ENCODE peak calls at places on chromosomes 11 and 22, in five cellular contexts. One of them, this sample, is unnamed.

GRCh38 chr11:76671626-76672309 is 1.2 kb upstream of the LRRC32 start:
- DNase-seq in CD8-positive, alpha-beta T cell: no peak
- DNase-seq in HCT116: no peak
- DNase-seq in Caco-2: no peak
- DNase-seq in breast epithelium: no peak
- DNase-seq in this sample: no peak

GRCh38 chr22:35868938-35869337 is 151.3 kb downstream of the APOL5 start:
- DNase-seq in HCT116: no peak
- DNase-seq in Caco-2: no peak
- DNase-seq in breast epithelium: no peak
- DNase-seq in CD8-positive, alpha-beta T cell: no peak
- DNase-seq in this sample: no peak

GRCh38 chr11:69918938-69919650 is 99.9 kb upstream of the FGF3 start:
- DNase-seq in Caco-2: peak; percentile 86
- DNase-seq in CD8-positive, alpha-beta T cell: peak; percentile 72
- DNase-seq in HCT116: peak; percentile 43
- DNase-seq in breast epithelium: peak; percentile 78
- DNase-seq in this sample: peak; percentile 69

GRCh38 chr22:44109417-44109816 is 71.3 kb upstream of the PARVG start:
- DNase-seq in CD8-positive, alpha-beta T cell: no peak
- DNase-seq in HCT116: no peak
- DNase-seq in breast epithelium: no peak
- DNase-seq in Caco-2: no peak
- DNase-seq in this sample: no peak

GRCh38 chr11:57515332-57516060 is at the start of gene SLC43A1:
- DNase-seq in Caco-2: peak; percentile 66
- DNase-seq in breast epithelium: no peak
- DNase-seq in HCT116: no peak
- DNase-seq in CD8-positive, alpha-beta T cell: peak; percentile 13
- DNase-seq in this sample: peak; percentile 69

GRCh38 chr11:19193916-19194315 is 7.9 kb downstream of the CSRP3 start:
- DNase-seq in breast epithelium: no peak
- DNase-seq in HCT116: no peak
- DNase-seq in Caco-2: no peak
- DNase-seq in CD8-positive, alpha-beta T cell: no peak
- DNase-seq in this sample: no peak

GRCh38 chr11:45278721-45279120 is 7.4 kb downstream of the SYT13 start:
- DNase-seq in Caco-2: no peak
- DNase-seq in HCT116: no peak
- DNase-seq in breast epithelium: no peak
- DNase-seq in CD8-positive, alpha-beta T cell: no peak
- DNase-seq in this sample: no peak

GRCh38 chr22:49760280-49760629 is 67.4 kb downstream of the BRD1 start:
- DNase-seq in breast epithelium: no peak
- DNase-seq in CD8-positive, alpha-beta T cell: no peak
- DNase-seq in HCT116: no peak
- DNase-seq in Caco-2: no peak
- DNase-seq in this sample: no peak

GRCh38 chr11:76640540-76640939 is 30.0 kb downstream of the LRRC32 start:
- DNase-seq in HCT116: no peak
- DNase-seq in CD8-positive, alpha-beta T cell: no peak
- DNase-seq in breast epithelium: no peak
- DNase-seq in Caco-2: no peak
- DNase-seq in this sample: no peak

GRCh38 chr22:45006873-45007246 is 2.9 kb downstream of the PHF21B start:
- DNase-seq in Caco-2: no peak
- DNase-seq in HCT116: no peak
- DNase-seq in CD8-positive, alpha-beta T cell: no peak
- DNase-seq in breast epithelium: peak; percentile 33
- DNase-seq in this sample: peak; percentile 75

GRCh38 chr11:72668645-72669347 is 5.4 kb downstream of the PDE2A start:
- DNase-seq in Caco-2: no peak
- DNase-seq in CD8-positive, alpha-beta T cell: no peak
- DNase-seq in breast epithelium: no peak
- DNase-seq in HCT116: no peak
- DNase-seq in this sample: no peak

GRCh38 chr11:18731949-18732821 is 6.2 kb upstream of the IGSF22 start:
- DNase-seq in Caco-2: peak; percentile 60
- DNase-seq in CD8-positive, alpha-beta T cell: peak; percentile 76
- DNase-seq in HCT116: peak; percentile 19
- DNase-seq in breast epithelium: peak; percentile 34
- DNase-seq in this sample: peak; percentile 64

DNA sequence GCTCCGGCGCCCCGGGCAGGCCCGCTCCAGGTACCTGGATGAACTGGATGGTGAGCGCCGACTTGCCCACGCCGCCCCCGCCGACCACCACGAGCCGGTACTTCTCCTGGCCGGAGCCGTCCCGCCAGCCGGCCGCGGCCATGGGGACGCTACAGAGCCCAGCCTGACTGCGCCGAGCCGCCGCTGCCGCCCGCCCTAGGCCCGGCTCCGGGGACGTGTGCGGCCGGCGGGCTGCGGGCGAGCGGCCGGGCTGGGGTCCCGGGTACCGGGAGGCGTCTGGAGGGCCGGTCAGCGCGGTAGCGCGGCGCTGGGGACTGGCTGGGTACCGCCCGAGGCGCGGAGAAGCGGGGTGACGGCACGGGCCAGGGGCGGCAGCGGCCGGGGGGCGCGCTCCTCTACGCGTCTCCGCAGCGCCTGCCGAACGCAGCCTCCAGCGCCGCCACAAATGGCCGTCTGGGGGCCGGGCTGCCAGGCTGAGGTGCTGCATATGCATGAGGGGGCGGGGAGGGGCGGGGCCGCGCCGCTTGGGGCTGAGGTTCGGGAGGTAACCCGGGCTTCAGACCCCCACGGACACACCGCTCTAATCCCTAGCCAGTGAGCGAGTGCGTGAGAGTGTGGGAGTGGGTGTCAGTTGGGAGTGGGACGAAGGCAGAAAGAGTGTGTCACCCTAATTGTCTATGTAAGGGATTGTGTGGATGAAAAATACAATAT is at the start of gene RRAS2:
- DNase-seq in breast epithelium: peak; percentile 56
- DNase-seq in Caco-2: peak; percentile 84
- DNase-seq in HCT116: peak; percentile 33
- DNase-seq in CD8-positive, alpha-beta T cell: peak; percentile 80
- DNase-seq in this sample: peak; percentile 80
- TF ChIP-seq CTCF in breast epithelium: no peak
- TF ChIP-seq CTCF in Caco-2: no peak
- TF ChIP-seq CTCF in HCT116: no peak
- TF ChIP-seq CTCF in CD8-positive, alpha-beta T cell: no peak
- TF ChIP-seq CTCF in this sample: no peak

DNA sequence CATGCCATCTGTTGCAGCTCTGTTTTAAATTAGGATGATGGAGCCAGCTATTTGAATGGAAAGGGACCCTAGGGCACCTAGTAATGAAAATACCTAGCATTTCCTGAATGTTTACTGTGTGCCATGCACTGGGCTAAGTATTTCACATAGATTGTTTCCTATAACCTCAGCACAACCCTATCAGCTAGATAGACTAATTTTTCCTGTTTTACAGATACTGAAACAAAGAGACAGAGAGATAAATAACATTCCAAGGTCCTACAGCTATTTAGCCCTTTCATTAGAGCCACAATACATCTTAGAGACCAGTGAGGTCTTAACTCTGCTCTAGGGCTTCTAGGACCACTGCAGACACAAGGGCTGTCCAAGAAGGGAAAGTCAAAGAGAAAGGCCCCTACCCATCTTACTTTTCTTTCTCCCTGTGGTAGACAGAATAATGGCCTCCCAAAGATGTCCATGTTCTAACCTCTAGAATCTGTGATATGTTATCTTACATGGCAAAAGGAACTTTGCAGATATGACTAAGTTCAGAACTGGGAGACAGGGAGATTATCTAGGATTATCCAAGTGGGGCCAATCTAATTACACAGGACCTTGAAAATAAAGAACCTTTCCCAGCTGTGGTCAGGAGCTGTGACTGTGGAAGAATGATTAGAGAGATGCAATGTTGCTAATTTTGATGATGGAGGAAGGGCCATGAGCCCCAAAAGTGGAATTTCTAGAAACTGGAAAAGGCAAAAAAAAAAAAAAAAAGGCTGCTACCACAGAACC is 157.1 kb downstream of the CCDC34 start:
- DNase-seq in CD8-positive, alpha-beta T cell: no peak
- DNase-seq in breast epithelium: no peak
- DNase-seq in HCT116: no peak
- DNase-seq in Caco-2: no peak
- DNase-seq in this sample: no peak
- H3K4me1 ChIP-seq in CD8-positive, alpha-beta T cell: no peaks in the 10 kb centered on the region
- H3K4me1 ChIP-seq in breast epithelium: no peaks in the 10 kb centered on the region
- H3K4me1 ChIP-seq in HCT116: peaks cover 9% of the 10 kb centered on the region
- H3K4me1 ChIP-seq in Caco-2: peaks cover 56% of the 10 kb centered on the region
- H3K4me1 ChIP-seq in this sample: peaks cover 10% of the 10 kb centered on the region

GRCh38 chr11:73995247-73995646 is 12.6 kb upstream of the UCP2 start:
- DNase-seq in breast epithelium: no peak
- DNase-seq in CD8-positive, alpha-beta T cell: no peak
- DNase-seq in Caco-2: no peak
- DNase-seq in HCT116: no peak
- DNase-seq in this sample: no peak
- H3K4me3 ChIP-seq in breast epithelium: no peak overlapping the region
- H3K4me3 ChIP-seq in CD8-positive, alpha-beta T cell: peak overlapping the region; percentile 28
- H3K4me3 ChIP-seq in Caco-2: no peak overlapping the region
- H3K4me3 ChIP-seq in HCT116: no peak overlapping the region
- H3K4me3 ChIP-seq in this sample: no peak overlapping the region

GRCh38 chr11:6472934-6473333 is 807 bp downstream of the TRIM3 start:
- DNase-seq in breast epithelium: no peak
- DNase-seq in HCT116: no peak
- DNase-seq in Caco-2: no peak
- DNase-seq in CD8-positive, alpha-beta T cell: no peak
- DNase-seq in this sample: no peak

GRCh38 chr11:6474806-6475500 is 1.2 kb upstream of the TRIM3 start:
- DNase-seq in CD8-positive, alpha-beta T cell: no peak
- DNase-seq in Caco-2: no peak
- DNase-seq in HCT116: no peak
- DNase-seq in breast epithelium: no peak
- DNase-seq in this sample: no peak

GRCh38 chr11:6475936-6476335 is 2.2 kb upstream of the TRIM3 start:
- DNase-seq in HCT116: no peak
- DNase-seq in breast epithelium: peak; percentile 44
- DNase-seq in Caco-2: no peak
- DNase-seq in CD8-positive, alpha-beta T cell: no peak
- DNase-seq in this sample: no peak

GRCh38 chr11:6473481-6474422 is at the start of gene TRIM3:
- DNase-seq in breast epithelium: peak; percentile 92
- DNase-seq in CD8-positive, alpha-beta T cell: peak; percentile 76
- DNase-seq in HCT116: peak; percentile 60
- DNase-seq in Caco-2: peak; percentile 94
- DNase-seq in this sample: peak; percentile 95

GRCh38 chr11:6474423-6474792 is 667 bp upstream of the TRIM3 start:
- DNase-seq in breast epithelium: no peak
- DNase-seq in Caco-2: no peak
- DNase-seq in HCT116: no peak
- DNase-seq in CD8-positive, alpha-beta T cell: no peak
- DNase-seq in this sample: no peak
- TF ChIP-seq CTCF in breast epithelium: no peak
- TF ChIP-seq CTCF in Caco-2: no peak
- TF ChIP-seq CTCF in HCT116: peak; percentile 36
- TF ChIP-seq CTCF in CD8-positive, alpha-beta T cell: no peak
- TF ChIP-seq CTCF in this sample: no peak

GRCh38 chr22:37242395-37242918 is 1.6 kb downstream of the RAC2 start:
- DNase-seq in HCT116: no peak
- DNase-seq in breast epithelium: peak; percentile 39
- DNase-seq in Caco-2: no peak
- DNase-seq in CD8-positive, alpha-beta T cell: peak; percentile 87
- DNase-seq in this sample: peak; percentile 36

GRCh38 chr22:37240941-37241320 is 3.1 kb downstream of the RAC2 start:
- DNase-seq in breast epithelium: no peak
- DNase-seq in HCT116: no peak
- DNase-seq in CD8-positive, alpha-beta T cell: no peak
- DNase-seq in Caco-2: no peak
- DNase-seq in this sample: no peak

GRCh38 chr22:37240240-37240940 is 3.7 kb downstream of the RAC2 start:
- DNase-seq in breast epithelium: no peak
- DNase-seq in Caco-2: peak; percentile 14
- DNase-seq in HCT116: no peak
- DNase-seq in CD8-positive, alpha-beta T cell: no peak
- DNase-seq in this sample: no peak

GRCh38 chr22:37239336-37240239 is 4.5 kb downstream of the RAC2 start:
- DNase-seq in HCT116: no peak
- DNase-seq in Caco-2: peak; percentile 27
- DNase-seq in CD8-positive, alpha-beta T cell: no peak
- DNase-seq in breast epithelium: no peak
- DNase-seq in this sample: no peak

DNA sequence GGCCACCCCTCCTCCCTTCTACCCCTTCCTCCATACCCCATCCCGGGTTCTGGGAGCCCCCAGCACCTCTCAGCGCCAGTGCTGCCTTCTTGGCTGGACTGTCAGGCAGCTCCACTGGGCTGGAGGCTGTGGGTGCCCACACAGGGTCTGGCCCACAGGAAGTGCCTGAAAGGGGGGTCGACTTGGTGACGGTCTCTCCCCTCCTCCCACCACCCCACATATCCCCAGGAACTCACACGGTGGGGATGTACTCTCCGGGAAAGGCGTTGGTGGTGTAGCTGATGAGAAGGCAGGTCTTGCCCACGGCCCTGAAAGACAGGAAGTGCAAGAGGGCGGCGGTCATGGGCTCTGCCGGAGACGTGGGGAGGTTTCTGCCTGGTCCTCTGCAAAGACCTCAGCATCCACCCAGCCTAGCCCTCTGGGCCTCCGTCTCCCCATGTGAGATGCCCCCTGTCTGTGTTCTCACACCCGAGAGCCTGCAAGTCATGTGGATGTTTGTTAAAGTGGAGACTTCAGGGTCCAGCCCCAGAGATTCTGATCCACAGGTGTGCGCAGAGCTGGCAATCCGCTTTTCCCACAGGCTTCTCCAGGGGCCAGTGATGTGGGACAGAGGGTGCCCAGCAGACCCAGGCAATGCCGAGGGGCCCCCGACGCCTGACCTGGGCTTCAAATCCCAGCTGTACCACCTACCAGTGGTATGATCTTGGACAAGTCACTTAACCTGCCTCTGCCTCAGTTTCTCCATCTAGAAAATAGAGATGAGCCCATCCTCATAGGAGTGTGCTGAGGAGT is 2.5 kb downstream of the RAC2 start:
- DNase-seq in Caco-2: no peak
- DNase-seq in HCT116: no peak
- DNase-seq in breast epithelium: no peak
- DNase-seq in CD8-positive, alpha-beta T cell: peak; percentile 50
- DNase-seq in this sample: no peak
- H3K4me1 ChIP-seq in Caco-2: no peaks in the 10 kb centered on the region
- H3K4me1 ChIP-seq in HCT116: peaks cover 35% of the 10 kb centered on the region
- H3K4me1 ChIP-seq in breast epithelium: no peaks in the 10 kb centered on the region
- H3K4me1 ChIP-seq in CD8-positive, alpha-beta T cell: peaks cover 73% of the 10 kb centered on the region
- H3K4me1 ChIP-seq in this sample: no peaks in the 10 kb centered on the region

DNA sequence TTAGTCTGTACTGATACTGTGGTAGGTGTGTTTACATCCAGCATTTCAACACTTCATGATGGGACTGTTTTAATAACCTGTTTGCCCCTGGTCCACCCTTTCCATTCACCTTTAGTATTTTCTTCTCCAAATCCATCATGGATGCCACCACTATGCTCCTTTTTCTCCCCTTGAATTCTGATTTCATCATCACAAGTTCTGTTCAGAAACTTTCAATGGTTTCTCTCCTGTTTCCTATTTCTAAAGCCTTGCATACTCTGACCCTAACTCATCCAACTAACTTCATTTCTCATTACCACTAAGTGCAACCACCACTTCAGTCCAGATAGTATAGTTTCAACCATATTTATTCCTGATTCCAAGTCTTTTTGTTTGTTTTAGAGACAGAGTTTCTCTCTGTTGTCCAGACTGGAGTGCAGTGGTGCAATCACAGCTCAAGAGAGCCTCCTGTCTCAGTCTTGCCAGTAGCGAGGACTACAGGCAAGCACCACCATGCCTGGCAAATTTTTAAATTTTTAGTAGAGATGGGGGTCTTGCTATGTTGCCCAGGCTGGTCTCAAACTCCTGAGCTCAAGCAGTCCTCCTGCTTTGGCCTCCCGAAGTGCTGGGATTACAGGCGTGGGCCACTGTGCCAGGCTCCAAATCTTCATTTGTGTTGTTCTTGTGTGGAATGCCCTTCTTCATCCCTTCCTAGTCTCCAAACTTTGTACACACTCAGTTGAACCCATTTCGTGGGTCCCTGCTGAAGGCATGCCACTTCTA is 1.2 kb upstream of the LIN7C start:
- DNase-seq in breast epithelium: no peak
- DNase-seq in Caco-2: no peak
- DNase-seq in CD8-positive, alpha-beta T cell: no peak
- DNase-seq in HCT116: no peak
- DNase-seq in this sample: no peak
- H3K4me3 ChIP-seq in breast epithelium: peak overlapping the region; percentile 89
- H3K4me3 ChIP-seq in Caco-2: peak overlapping the region; percentile 68
- H3K4me3 ChIP-seq in CD8-positive, alpha-beta T cell: peak overlapping the region; percentile 71
- H3K4me3 ChIP-seq in HCT116: peak overlapping the region; percentile 94
- H3K4me3 ChIP-seq in this sample: no peak overlapping the region